ENCODE peak calls at places on chromosomes 12 and 14, in six cellular contexts. One of them, this sample, is unnamed.

GRCh38 chr12:51371295-51371953 is 19.8 kb downstream of the GALNT6 start:
- DNase-seq in GM10248: no peak
- DNase-seq in HFF-Myc: peak
- DNase-seq in spleen: no peak
- DNase-seq in GM12864: no peak
- DNase-seq in psoas muscle: peak
- DNase-seq in this sample: peak

GRCh38 chr14:100268591-100269207 is 29.8 kb downstream of the YY1 start:
- DNase-seq in GM10248: no peak
- DNase-seq in HFF-Myc: no peak
- DNase-seq in spleen: no peak
- DNase-seq in GM12864: no peak
- DNase-seq in psoas muscle: no peak
- DNase-seq in this sample: no peak

GRCh38 chr12:78088391-78088832 is 257.7 kb downstream of the NAV3 start:
- DNase-seq in GM10248: peak
- DNase-seq in HFF-Myc: no peak
- DNase-seq in spleen: no peak
- DNase-seq in GM12864: no peak
- DNase-seq in psoas muscle: no peak
- DNase-seq in this sample: no peak

GRCh38 chr14:96261772-96262485 is 5.9 kb downstream of the BDKRB1 start:
- DNase-seq in GM10248: no peak
- DNase-seq in HFF-Myc: no peak
- DNase-seq in spleen: no peak
- DNase-seq in GM12864: no peak
- DNase-seq in psoas muscle: no peak
- DNase-seq in this sample: no peak

GRCh38 chr12:3730111-3730510 is 22.8 kb downstream of the CRACR2A start:
- DNase-seq in GM10248: no peak
- DNase-seq in HFF-Myc: no peak
- DNase-seq in spleen: no peak
- DNase-seq in GM12864: no peak
- DNase-seq in psoas muscle: no peak
- DNase-seq in this sample: no peak

GRCh38 chr12:121494093-121494787 is 86.6 kb downstream of the KDM2B start:
- DNase-seq in GM10248: peak
- DNase-seq in HFF-Myc: peak
- DNase-seq in spleen: peak
- DNase-seq in GM12864: no peak
- DNase-seq in psoas muscle: no peak
- DNase-seq in this sample: peak

GRCh38 chr14:89349196-89350008 is 67.6 kb downstream of the FOXN3 start:
- DNase-seq in GM10248: no peak
- DNase-seq in HFF-Myc: no peak
- DNase-seq in spleen: no peak
- DNase-seq in GM12864: no peak
- DNase-seq in psoas muscle: peak
- DNase-seq in this sample: peak

GRCh38 chr12:15806826-15807225 is 17.6 kb upstream of the EPS8 start:
- DNase-seq in GM10248: no peak
- DNase-seq in HFF-Myc: no peak
- DNase-seq in spleen: no peak
- DNase-seq in GM12864: no peak
- DNase-seq in psoas muscle: no peak
- DNase-seq in this sample: no peak

GRCh38 chr14:105118646-105119409 is 49.7 kb downstream of the JAG2 start:
- DNase-seq in GM10248: no peak
- DNase-seq in HFF-Myc: no peak
- DNase-seq in spleen: no peak
- DNase-seq in GM12864: no peak
- DNase-seq in psoas muscle: no peak
- DNase-seq in this sample: no peak

GRCh38 chr12:52050116-52050770 is 999 bp upstream of the NR4A1 start:
- DNase-seq in GM10248: no peak
- DNase-seq in HFF-Myc: no peak
- DNase-seq in spleen: peak
- DNase-seq in GM12864: no peak
- DNase-seq in psoas muscle: peak
- DNase-seq in this sample: no peak

DNA sequence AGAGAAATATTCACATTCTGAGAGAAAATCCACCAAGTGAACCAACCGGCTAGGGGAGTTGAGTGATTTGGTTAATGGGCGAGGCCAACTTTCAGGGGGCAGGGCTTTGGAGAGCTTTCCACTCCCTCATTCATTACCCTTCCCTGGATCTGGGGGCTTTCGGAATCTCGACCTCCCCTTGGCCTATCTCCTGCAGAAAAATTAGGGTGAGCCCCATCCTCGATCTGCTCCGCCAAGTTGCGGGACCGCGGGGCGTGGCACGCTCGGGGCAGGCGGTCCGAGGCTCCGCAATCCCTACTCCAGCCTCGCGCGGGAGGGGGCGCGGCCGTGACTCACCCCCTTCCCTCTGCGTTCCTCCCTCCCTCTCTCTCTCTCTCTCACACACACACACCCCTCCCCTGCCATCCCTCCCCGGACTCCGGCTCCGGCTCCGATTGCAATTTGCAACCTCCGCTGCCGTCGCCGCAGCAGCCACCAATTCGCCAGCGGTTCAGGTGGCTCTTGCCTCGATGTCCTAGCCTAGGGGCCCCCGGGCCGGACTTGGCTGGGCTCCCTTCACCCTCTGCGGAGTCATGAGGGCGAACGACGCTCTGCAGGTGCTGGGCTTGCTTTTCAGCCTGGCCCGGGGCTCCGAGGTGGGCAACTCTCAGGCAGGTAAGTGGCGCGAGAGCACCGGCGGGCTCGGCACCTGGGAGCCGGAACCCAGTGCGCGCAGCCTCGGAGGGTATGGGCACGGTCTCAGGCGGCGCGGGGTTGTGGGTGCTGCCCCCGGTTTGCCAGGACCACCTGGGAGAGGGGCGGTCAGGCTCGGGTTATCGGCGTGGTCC is at the start of gene ERBB3:
- DNase-seq in GM10248: peak
- DNase-seq in HFF-Myc: peak
- DNase-seq in spleen: peak
- DNase-seq in GM12864: no peak
- DNase-seq in psoas muscle: peak
- DNase-seq in this sample: peak
- TF ChIP-seq CTCF in GM10248: no peak
- TF ChIP-seq CTCF in HFF-Myc: no peak
- TF ChIP-seq CTCF in spleen: no peak
- TF ChIP-seq CTCF in GM12864: no peak
- TF ChIP-seq CTCF in psoas muscle: no peak
- TF ChIP-seq CTCF in this sample: no peak

GRCh38 chr12:68790952-68791234 is 17.1 kb upstream of the MDM2 start:
- DNase-seq in GM10248: no peak
- DNase-seq in HFF-Myc: no peak
- DNase-seq in spleen: no peak
- DNase-seq in GM12864: no peak
- DNase-seq in psoas muscle: no peak
- DNase-seq in this sample: no peak

GRCh38 chr12:68789144-68789878 is 18.7 kb upstream of the MDM2 start:
- DNase-seq in GM10248: no peak
- DNase-seq in HFF-Myc: no peak
- DNase-seq in spleen: no peak
- DNase-seq in GM12864: no peak
- DNase-seq in psoas muscle: no peak
- DNase-seq in this sample: no peak

GRCh38 chr12:68791897-68792481 is 16.0 kb upstream of the MDM2 start:
- DNase-seq in GM10248: no peak
- DNase-seq in HFF-Myc: no peak
- DNase-seq in spleen: no peak
- DNase-seq in GM12864: no peak
- DNase-seq in psoas muscle: no peak
- DNase-seq in this sample: no peak

GRCh38 chr12:68788554-68789143 is 19.3 kb upstream of the MDM2 start:
- DNase-seq in GM10248: no peak
- DNase-seq in HFF-Myc: no peak
- DNase-seq in spleen: no peak
- DNase-seq in GM12864: no peak
- DNase-seq in psoas muscle: no peak
- DNase-seq in this sample: no peak

GRCh38 chr12:68790081-68790951 is 17.7 kb upstream of the MDM2 start:
- DNase-seq in GM10248: no peak
- DNase-seq in HFF-Myc: no peak
- DNase-seq in spleen: no peak
- DNase-seq in GM12864: no peak
- DNase-seq in psoas muscle: no peak
- DNase-seq in this sample: no peak
- TF ChIP-seq CTCF in GM10248: no peak
- TF ChIP-seq CTCF in HFF-Myc: no peak
- TF ChIP-seq CTCF in spleen: no peak
- TF ChIP-seq CTCF in GM12864: no peak
- TF ChIP-seq CTCF in psoas muscle: no peak
- TF ChIP-seq CTCF in this sample: no peak

DNA sequence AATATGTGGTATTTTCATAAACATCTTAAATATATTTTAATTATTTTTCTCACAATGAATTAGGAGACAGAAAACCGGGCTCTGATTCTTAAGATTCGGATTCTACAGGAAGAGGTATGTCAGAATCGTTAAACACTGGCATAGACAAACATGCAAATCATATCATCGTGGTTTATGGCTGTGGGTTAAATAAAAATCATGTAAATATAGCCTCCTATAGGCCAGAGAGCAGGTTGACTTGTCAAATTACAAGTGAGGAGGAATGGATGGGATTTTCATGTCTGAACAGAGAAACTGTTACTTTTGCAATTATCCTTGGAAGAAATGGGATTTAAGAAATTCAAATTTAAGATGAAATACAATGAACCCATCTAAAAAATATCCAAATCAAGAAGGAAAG is 74.9 kb upstream of the BCAT1 start:
- DNase-seq in GM10248: no peak
- DNase-seq in HFF-Myc: no peak
- DNase-seq in spleen: no peak
- DNase-seq in GM12864: no peak
- DNase-seq in psoas muscle: no peak
- DNase-seq in this sample: no peak
- TF ChIP-seq CTCF in GM10248: no peak
- TF ChIP-seq CTCF in HFF-Myc: no peak
- TF ChIP-seq CTCF in spleen: no peak
- TF ChIP-seq CTCF in GM12864: no peak
- TF ChIP-seq CTCF in psoas muscle: no peak
- TF ChIP-seq CTCF in this sample: no peak

GRCh38 chr14:69471436-69471835 is 13.1 kb upstream of the PLEKHD1 start:
- DNase-seq in GM10248: no peak
- DNase-seq in HFF-Myc: no peak
- DNase-seq in spleen: no peak
- DNase-seq in GM12864: no peak
- DNase-seq in psoas muscle: no peak
- DNase-seq in this sample: no peak

GRCh38 chr14:69479696-69480095 is 4.8 kb upstream of the PLEKHD1 start:
- DNase-seq in GM10248: no peak
- DNase-seq in HFF-Myc: no peak
- DNase-seq in spleen: no peak
- DNase-seq in GM12864: no peak
- DNase-seq in psoas muscle: no peak
- DNase-seq in this sample: no peak

GRCh38 chr14:69471916-69472315 is 12.6 kb upstream of the PLEKHD1 start:
- DNase-seq in GM10248: no peak
- DNase-seq in HFF-Myc: no peak
- DNase-seq in spleen: no peak
- DNase-seq in GM12864: no peak
- DNase-seq in psoas muscle: no peak
- DNase-seq in this sample: no peak

GRCh38 chr14:69473271-69473670 is 11.3 kb upstream of the PLEKHD1 start:
- DNase-seq in GM10248: no peak
- DNase-seq in HFF-Myc: no peak
- DNase-seq in spleen: no peak
- DNase-seq in GM12864: no peak
- DNase-seq in psoas muscle: no peak
- DNase-seq in this sample: no peak

GRCh38 chr14:69475194-69475818 is 9.2 kb upstream of the PLEKHD1 start:
- DNase-seq in GM10248: peak
- DNase-seq in HFF-Myc: no peak
- DNase-seq in spleen: no peak
- DNase-seq in GM12864: no peak
- DNase-seq in psoas muscle: no peak
- DNase-seq in this sample: no peak
- TF ChIP-seq CTCF in GM10248: peak
- TF ChIP-seq CTCF in HFF-Myc: peak
- TF ChIP-seq CTCF in spleen: peak
- TF ChIP-seq CTCF in GM12864: peak
- TF ChIP-seq CTCF in psoas muscle: peak
- TF ChIP-seq CTCF in this sample: no peak

This sample was measured in dorsolateral prefrontal cortex.